ENCODE peak calls at places on chromosome 7, in eight cellular contexts. J is NCI-H82; T is activated T-helper 2 cell treated with anti-CD3 and anti-CD28 coated beads, Interferon-gamma antibody, Interleukin-2, Interleukin-4, amounts not matched to agents 10 μg/mL and 5 μg/mL and 100 μg/mL, durations not matched to agents 14 hours and 24 hours and 36 hours; H is NCI-H345; C is activated T-cell treated with anti-CD3 and anti-CD28 coated beads, Interleukin-2, amount 50 U/mL, for 72 hours; P is stimulated activated CD8-positive, alpha-beta memory T cell treated with anti-CD3 and anti-CD28 coated beads, Interleukin-4, amount 100 ng/mL, for 24 hours; D is heart right ventricle; F is pons. O is an unnamed sample.

GRCh38 chr7:148540041-148540738 is 50.4 kb upstream of the C7orf33 start:
- DNase-seq in T (no peak), D (peak), P (no peak), J (no peak), C (no peak), F (no peak), H (no peak), O (no peak)

GRCh38 chr7:32143271-32143670 is 73.1 kb upstream of the PDE1C start:
- DNase-seq in D (no peak), P (no peak), H (no peak), F (no peak), J (no peak), C (no peak), T (no peak), O (no peak)

GRCh38 chr7:85285502-85285901 is 98.6 kb upstream of the SEMA3D start:
- DNase-seq in C (no peak), T (no peak), D (no peak), P (no peak), H (no peak), J (no peak), F (peak), O (peak)

GRCh38 chr7:149865437-149865836 is 8.3 kb upstream of the ATP6V0E2 start:
- DNase-seq in H (no peak), C (peak), J (no peak), P (no peak), F (no peak), D (no peak), T (peak), O (no peak)

GRCh38 chr7:103811997-103812396 is 177.5 kb downstream of the RELN start:
- DNase-seq in F (no peak), H (peak), C (peak), J (no peak), D (no peak), T (no peak), P (no peak), O (no peak)

GRCh38 chr7:74482629-74483401 is 29.1 kb downstream of the GTF2IRD1 start:
- DNase-seq in J (no peak), P (no peak), D (no peak), C (no peak), H (no peak), T (no peak), F (no peak), O (no peak)

GRCh38 chr7:924541-925231 is 29.8 kb downstream of the ADAP1 start:
- DNase-seq in F (no peak), J (no peak), P (peak), H (no peak), C (peak), T (peak), D (no peak), O (no peak)

GRCh38 chr7:134792968-134793367 is 13.5 kb downstream of the CALD1 start:
- DNase-seq in C (no peak), F (no peak), T (no peak), P (no peak), D (peak), H (no peak), J (no peak), O (no peak)

GRCh38 chr7:31488562-31489203 is 25.2 kb upstream of the ITPRID1 start:
- DNase-seq in P (no peak), H (peak), J (peak), D (peak), F (peak), C (peak), T (peak), O (no peak)

GRCh38 chr7:142125576-142125975 is 14.1 kb downstream of the MGAM2 start:
- DNase-seq in P (no peak), H (no peak), C (no peak), T (no peak), F (no peak), J (no peak), D (no peak), O (no peak)

GRCh38 chr7:80124870-80125269 is 9.8 kb upstream of the GNAI1 start:
- DNase-seq in D (no peak), H (no peak), P (no peak), T (no peak), C (no peak), J (no peak), F (no peak), O (no peak)

GRCh38 chr7:34755008-34755407 is 97.0 kb downstream of the NPSR1 start:
- DNase-seq in F (no peak), T (no peak), P (no peak), C (no peak), H (no peak), J (no peak), D (no peak), O (no peak)

GRCh38 chr7:48089415-48089975 is 430 bp downstream of the UPP1 start:
- DNase-seq in J (peak), H (peak), T (no peak), P (peak), C (peak), F (no peak), D (no peak), O (no peak)

GRCh38 chr7:36971515-36972139 is 247.3 kb upstream of the AOAH start:
- DNase-seq in D (no peak), P (no peak), C (no peak), J (peak), F (no peak), T (no peak), H (no peak), O (peak)

O was measured in NCI-H1092 treated with DMSO at 0.1 percent for 48 hours.